ENCODE peak calls at places on chromosomes 2 and 18, in six cellular contexts. Q is psoas muscle, C is gastrocnemius medialis, S is astrocyte of the spinal cord, M is dorsolateral prefrontal cortex, K is endothelial cell of umbilical vein. R is an unnamed sample.

GRCh38 chr2:38264649-38265322 is 112.3 kb downstream of the ATL2 start:
- DNase-seq in Q (no peak), C (no peak), S (peak; percentile 53), M (no peak), K (no peak), R (no peak)

GRCh38 chr2:218286570-218287459 is 5.5 kb downstream of the TMBIM1 start:
- DNase-seq in Q (peak; percentile 94), C (peak; percentile 96), S (peak; percentile 95), M (peak; percentile 85), K (peak; percentile 93), R (peak; percentile 98)

GRCh38 chr18:12748671-12749070 is 45.8 kb downstream of the PSMG2 start:
- DNase-seq in Q (no peak), C (no peak), S (no peak), M (no peak), K (no peak), R (peak; percentile 54)

GRCh38 chr2:219702796-219703545 is 75.5 kb downstream of the SLC4A3 start:
- DNase-seq in Q (peak; percentile 55), C (no peak), S (no peak), M (no peak), K (no peak), R (peak; percentile 18)

GRCh38 chr2:8447610-8448221 is 234.1 kb upstream of the ID2 start:
- DNase-seq in Q (no peak), C (no peak), S (peak; percentile 31), M (no peak), K (no peak), R (no peak)

GRCh38 chr2:44191739-44192138 is 23.1 kb downstream of the PPM1B start:
- DNase-seq in Q (no peak), C (no peak), S (no peak), M (no peak), K (no peak), R (no peak)

GRCh38 chr2:88416016-88416663 is 36.4 kb downstream of the FOXI3 start:
- DNase-seq in Q (no peak), C (no peak), S (no peak), M (no peak), K (no peak), R (no peak)

GRCh38 chr18:55850904-55851303 is 262.9 kb upstream of the TCF4 start:
- DNase-seq in Q (no peak), C (no peak), S (no peak), M (no peak), K (no peak), R (no peak)

GRCh38 chr2:127032601-127033000 is 74.4 kb downstream of the BIN1 start:
- DNase-seq in Q (no peak), C (no peak), S (no peak), M (no peak), K (no peak), R (peak; percentile 48)

GRCh38 chr18:76564117-76564516 is 69.1 kb upstream of the ZNF516 start:
- DNase-seq in Q (no peak), C (no peak), S (peak; percentile 58), M (no peak), K (no peak), R (no peak)

GRCh38 chr2:226446406-226447001 is 353.1 kb downstream of the IRS1 start:
- DNase-seq in Q (no peak), C (no peak), S (peak; percentile 84), M (no peak), K (no peak), R (peak; percentile 85)

GRCh38 chr2:203817147-203817546 is 50.4 kb upstream of the CTLA4 start:
- DNase-seq in Q (peak; percentile 52), C (peak; percentile 64), S (no peak), M (no peak), K (no peak), R (no peak)

GRCh38 chr2:27522400-27522945 is 25.8 kb downstream of the GCKR start:
- DNase-seq in Q (no peak), C (no peak), S (no peak), M (no peak), K (no peak), R (no peak)
- TF ChIP-seq CTCF in Q (no peak), C (no peak), S (no peak), M (no peak), K (no peak), R (no peak)

GRCh38 chr18:33957705-33958104 is 267.0 kb downstream of the NOL4 start:
- DNase-seq in Q (no peak), C (no peak), S (no peak), M (no peak), K (no peak), R (no peak)

GRCh38 chr18:33959609-33960008 is 265.1 kb downstream of the NOL4 start:
- DNase-seq in Q (no peak), C (no peak), S (no peak), M (no peak), K (no peak), R (no peak)

GRCh38 chr18:33960393-33960792 is 264.3 kb downstream of the NOL4 start:
- DNase-seq in Q (no peak), C (no peak), S (peak; percentile 2), M (no peak), K (no peak), R (no peak)
- H3K4me3 ChIP-seq in Q (no peak overlapping the region), C (no peak overlapping the region), S (no peak overlapping the region), M (no peak overlapping the region), K (no peak overlapping the region), R (no peak overlapping the region)

DNA sequence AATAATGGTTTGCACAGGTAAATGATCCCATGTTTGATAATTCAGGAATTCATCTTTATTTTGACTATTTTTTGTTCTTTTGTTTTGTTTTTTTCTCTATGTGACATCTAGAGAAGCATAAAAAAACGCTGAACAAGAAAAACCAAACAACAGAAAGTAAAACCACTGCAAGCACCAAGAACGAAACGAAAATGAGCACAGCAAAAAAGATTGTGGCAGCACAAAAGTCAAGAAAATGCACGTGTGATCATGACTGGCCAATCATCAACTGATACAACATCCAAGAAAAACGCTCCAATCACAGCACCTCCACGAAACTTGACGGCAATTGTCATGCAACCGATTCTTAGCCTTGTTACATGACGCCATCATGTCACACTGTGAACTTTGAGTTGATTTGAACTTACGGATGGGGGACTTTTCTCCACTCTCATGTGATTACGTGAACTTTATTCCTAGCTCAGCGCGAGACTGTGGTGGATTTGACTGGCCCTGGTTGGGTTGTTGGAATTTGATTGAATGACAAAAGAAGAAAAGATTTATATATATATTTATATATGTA is 318.7 kb downstream of the CELF4 start:
- DNase-seq in Q (no peak), C (no peak), S (no peak), M (no peak), K (no peak), R (no peak)
- TF ChIP-seq CTCF in Q (no peak), C (no peak), S (no peak), M (no peak), K (no peak), R (no peak)

DNA sequence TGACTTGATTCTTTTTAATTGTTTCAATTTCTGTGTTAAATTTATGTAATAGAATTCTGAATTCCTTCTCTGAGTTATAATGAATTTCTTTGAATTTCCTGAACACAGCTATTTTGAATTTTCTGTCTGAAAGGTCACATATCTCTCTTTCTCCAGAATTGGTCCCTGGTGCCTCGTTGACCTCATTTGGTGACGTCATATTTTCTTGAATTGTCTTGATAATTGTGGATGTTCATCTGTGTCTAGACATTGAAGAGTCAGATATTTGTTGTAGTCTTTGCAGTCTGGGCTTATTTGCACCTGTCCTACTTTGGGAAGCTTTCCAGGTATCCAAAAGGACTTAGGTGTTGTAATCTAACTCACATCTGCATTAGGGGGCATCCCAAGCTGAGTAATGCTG is 111.4 kb upstream of the LRRTM4 start:
- DNase-seq in Q (no peak), C (no peak), S (no peak), M (no peak), K (no peak), R (no peak)
- H3K4me3 ChIP-seq in Q (no peak overlapping the region), C (no peak overlapping the region), S (no peak overlapping the region), M (no peak overlapping the region), K (no peak overlapping the region), R (no peak overlapping the region)

DNA sequence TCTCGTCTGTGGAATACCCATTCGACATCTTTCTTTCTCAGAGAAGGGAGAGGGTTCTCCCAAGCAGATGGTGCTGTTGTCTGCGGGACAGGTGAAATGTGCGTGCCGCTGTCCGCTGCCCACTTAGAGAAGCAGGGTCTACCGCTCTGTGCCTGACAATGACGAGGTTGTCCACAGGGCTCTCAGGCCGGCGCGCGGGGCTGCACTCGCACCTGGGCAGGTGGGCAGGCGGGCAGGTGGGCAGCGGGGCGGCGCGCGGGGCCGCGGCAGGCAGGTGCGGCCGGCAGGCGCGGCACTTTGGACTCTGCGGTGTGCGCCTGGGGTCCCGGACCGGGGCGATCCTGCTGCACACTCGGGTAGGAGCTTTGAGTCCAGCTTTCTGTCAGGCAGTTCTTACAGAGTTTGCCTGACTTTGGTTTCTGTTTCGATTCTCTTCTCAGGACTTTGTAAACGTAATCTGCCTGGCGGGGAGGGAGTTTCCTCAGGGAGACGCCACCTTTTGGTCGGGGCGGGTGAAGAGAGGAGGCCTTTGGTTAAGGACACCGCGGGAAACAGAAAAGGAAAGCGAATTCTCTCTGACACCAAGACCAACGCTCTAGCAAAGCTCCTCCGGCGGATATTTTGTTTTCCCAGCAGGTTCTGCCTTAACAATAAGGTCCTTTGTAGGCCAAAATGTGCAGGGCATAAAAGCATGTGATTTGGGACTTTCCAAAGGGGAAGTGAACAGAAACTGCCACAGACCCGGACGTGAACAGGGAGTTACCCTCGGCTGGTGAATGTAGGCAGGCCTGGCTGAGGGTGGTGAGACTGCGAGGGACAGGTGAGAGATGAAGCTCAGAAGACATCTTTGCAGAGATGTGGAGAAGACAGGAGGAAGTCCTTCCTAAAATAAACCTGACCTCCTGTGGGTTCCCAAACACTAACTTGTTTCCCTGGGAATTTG is at the start of gene IFIH1:
- DNase-seq in Q (peak; percentile 81), C (peak; percentile 75), S (peak; percentile 92), M (peak; percentile 12), K (peak; percentile 88), R (peak; percentile 90)
- TF ChIP-seq CTCF in Q (peak; percentile 28), C (no peak), S (peak; percentile 63), M (peak; percentile 39), K (peak; percentile 22), R (peak; percentile 37)

GRCh38 chr2:120344991-120345975 is 653 bp upstream of the INHBB start:
- DNase-seq in Q (peak; percentile 55), C (no peak), S (no peak), M (no peak), K (peak; percentile 13), R (no peak)
- H3K4me3 ChIP-seq in Q (peak overlapping the region; percentile 72), C (peak overlapping the region; percentile 75), S (peak overlapping the region; percentile 15), M (peak overlapping the region; percentile 60), K (no peak overlapping the region), R (peak overlapping the region; percentile 42)

DNA sequence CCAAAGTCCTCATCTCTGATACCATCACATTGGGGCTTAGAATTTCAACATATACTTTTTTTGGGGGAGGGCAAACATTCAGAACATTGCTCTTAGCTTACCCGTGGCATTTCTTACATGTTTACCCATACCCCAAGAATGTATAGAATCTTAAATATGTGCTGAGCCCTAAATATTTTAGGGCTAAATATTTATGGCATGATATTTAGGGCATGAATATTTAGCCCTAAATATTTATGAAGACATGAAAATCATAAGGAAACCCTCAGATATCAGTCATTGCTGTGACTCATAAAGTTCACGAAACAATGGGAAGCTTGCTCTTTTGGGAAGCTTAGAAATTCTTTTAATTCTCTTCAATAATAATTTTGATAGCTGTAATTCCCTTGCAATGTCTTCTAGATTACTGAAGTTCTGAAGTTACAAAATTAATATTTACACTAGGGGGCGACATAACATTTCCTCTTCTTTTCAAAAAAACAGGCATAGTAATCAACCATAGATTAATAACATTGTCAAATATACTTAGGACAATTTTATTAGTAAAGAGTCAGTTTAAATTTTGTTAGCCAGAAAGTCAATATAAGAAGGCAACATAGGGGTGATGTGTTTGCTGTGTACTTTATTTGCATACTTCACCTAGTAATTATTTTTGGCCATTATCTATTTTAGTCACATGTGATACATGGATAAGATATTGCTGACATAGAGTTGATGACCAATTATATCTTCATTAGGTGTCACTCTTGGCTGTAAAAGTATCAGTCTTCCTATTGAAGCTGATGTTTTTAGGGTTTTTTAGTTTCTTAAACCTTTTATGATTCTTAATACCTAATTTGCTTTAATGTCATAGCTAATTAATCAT is 13.1 kb downstream of the ZNF804A start:
- DNase-seq in Q (no peak), C (no peak), S (peak; percentile 56), M (no peak), K (peak; percentile 41), R (peak; percentile 32)
- TF ChIP-seq CTCF in Q (peak; percentile 15), C (no peak), S (peak; percentile 44), M (peak; percentile 51), K (no peak), R (peak; percentile 26)